ENCODE peak calls at places on chromosomes 11 and 22, in six cellular contexts. M is prostate gland, F is IMR-90, S is adrenal gland, E is transverse colon, L is right lobe of liver. V is an unnamed sample. For H3K4me1, the result is how much of the 10 kb centered on the place peaks cover.

GRCh38 chr22:45090364-45090960 is 73.3 kb upstream of the NUP50 start:
- DNase-seq in L (no peak), M (no peak), S (no peak), F (peak), E (peak), V (no peak)

GRCh38 chr11:134536677-134537076 is 124.6 kb upstream of the B3GAT1 start:
- DNase-seq in F (no peak), M (no peak), S (no peak), E (no peak), L (no peak), V (no peak)

GRCh38 chr22:20654343-20655208 is 119.3 kb upstream of the SERPIND1 start:
- DNase-seq in S (no peak), F (no peak), E (no peak), L (no peak), M (no peak), V (no peak)

GRCh38 chr11:120257346-120257745 is 17.4 kb downstream of the POU2F3 start:
- DNase-seq in M (no peak), S (no peak), E (no peak), F (no peak), L (no peak), V (no peak)

GRCh38 chr11:19306570-19306969 is 65.8 kb upstream of the E2F8 start:
- DNase-seq in L (no peak), F (no peak), M (no peak), E (no peak), S (no peak), V (no peak)

GRCh38 chr22:39530692-39531331 is 1.7 kb downstream of the RPS19BP1 start:
- DNase-seq in E (no peak), S (peak), L (no peak), F (peak), M (no peak), V (no peak)

GRCh38 chr22:49272546-49273125 is 555.0 kb downstream of the BRD1 start:
- DNase-seq in F (no peak), E (no peak), S (no peak), L (no peak), M (no peak), V (no peak)

GRCh38 chr22:46843691-46844297 is 81.3 kb downstream of the TBC1D22A start:
- DNase-seq in M (no peak), F (peak), S (no peak), L (no peak), E (no peak), V (peak)

GRCh38 chr11:94521684-94522083 is 9.4 kb downstream of the C11orf97 start:
- DNase-seq in M (no peak), L (no peak), E (no peak), F (no peak), S (no peak), V (no peak)

GRCh38 chr22:36986242-36986821 is 32.9 kb downstream of the TST start:
- DNase-seq in M (no peak), E (peak), L (no peak), S (no peak), F (no peak), V (peak)

GRCh38 chr11:10155793-10156490 is 138.1 kb downstream of the SBF2 start:
- DNase-seq in M (no peak), L (no peak), S (no peak), E (no peak), F (no peak), V (no peak)

GRCh38 chr11:14852571-14853177 is 39.4 kb downstream of the CYP2R1 start:
- DNase-seq in L (no peak), E (no peak), M (no peak), F (no peak), S (no peak), V (no peak)

GRCh38 chr22:44544523-44545433 is 46.7 kb upstream of the RTL6 start:
- DNase-seq in S (no peak), L (no peak), E (no peak), M (no peak), F (no peak), V (no peak)

GRCh38 chr11:8250981-8251620 is 12.6 kb downstream of the LMO1 start:
- DNase-seq in L (no peak), E (peak), S (no peak), F (no peak), M (no peak), V (peak)

DNA sequence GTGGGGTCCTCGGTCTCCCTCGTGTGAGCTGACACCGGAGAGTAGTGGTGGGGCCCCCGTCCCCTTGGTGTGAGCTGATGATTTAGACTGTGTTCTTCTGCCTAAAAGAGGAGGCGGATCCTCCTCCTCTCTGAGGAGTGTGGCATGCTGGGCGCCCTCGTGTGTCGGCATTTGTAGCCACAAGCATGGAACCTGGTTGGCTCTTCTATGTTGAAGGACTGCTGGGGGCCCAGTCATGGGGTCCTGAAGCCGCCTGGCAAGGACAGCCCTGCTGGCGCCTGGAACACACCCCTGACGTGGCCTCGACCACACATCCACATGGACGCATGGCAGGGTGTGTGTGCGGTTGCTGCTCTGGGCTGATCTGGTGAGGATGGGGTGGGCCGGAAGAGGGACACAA is 50.2 kb downstream of the AP2A2 start:
- DNase-seq in E (no peak), L (no peak), S (no peak), F (peak), M (no peak), V (no peak)
- TF ChIP-seq CTCF in E (no peak), L (peak), S (no peak), F (peak), M (no peak), V (no peak)

GRCh38 chr22:30424471-30425326 is 869 bp upstream of the MTFP1 start:
- DNase-seq in E (peak), F (peak), S (no peak), M (no peak), L (no peak), V (no peak)

GRCh38 chr22:30425616-30426394 is at the start of gene MTFP1:
- DNase-seq in M (peak), E (peak), F (peak), S (peak), L (peak), V (peak)

GRCh38 chr22:30423959-30424380 is 1.6 kb upstream of the MTFP1 start:
- DNase-seq in L (peak), M (peak), E (peak), S (peak), F (peak), V (peak)

GRCh38 chr22:30426395-30427353 is 1.1 kb downstream of the MTFP1 start:
- DNase-seq in M (peak), S (peak), E (peak), L (peak), F (peak), V (peak)

DNA sequence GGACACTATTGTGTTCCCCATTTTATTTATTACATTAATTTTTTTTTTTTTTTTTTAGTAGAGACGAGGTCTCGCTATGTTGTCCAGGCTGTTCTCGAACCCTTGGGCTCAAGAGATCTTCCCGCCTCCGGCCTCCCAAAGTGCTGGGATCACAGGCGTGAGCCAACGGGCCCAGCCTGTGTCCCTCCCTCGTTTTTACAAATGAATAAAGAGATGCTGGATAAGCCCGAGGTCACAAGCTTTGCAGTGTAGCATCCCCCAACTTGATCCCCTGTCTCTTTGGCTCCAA is 297 bp upstream of the MTFP1 start:
- DNase-seq in F (no peak), L (no peak), M (no peak), S (no peak), E (no peak), V (no peak)
- H3K4me1 ChIP-seq in F (under half), L (under half), M (under half), S (under half), E (half or more), V (under half)

GRCh38 chr11:111357150-111358037 is 21.7 kb downstream of the POU2AF1 start:
- DNase-seq in L (no peak), M (no peak), S (no peak), E (no peak), F (no peak), V (no peak)

GRCh38 chr11:111356660-111357048 is 22.4 kb downstream of the POU2AF1 start:
- DNase-seq in E (no peak), S (no peak), L (no peak), M (no peak), F (no peak), V (no peak)

GRCh38 chr11:111359223-111360149 is 19.6 kb downstream of the POU2AF1 start:
- DNase-seq in M (no peak), E (no peak), L (no peak), S (no peak), F (no peak), V (no peak)

GRCh38 chr11:111360150-111361043 is 18.7 kb downstream of the POU2AF1 start:
- DNase-seq in E (peak), L (peak), M (no peak), F (no peak), S (no peak), V (peak)

DNA sequence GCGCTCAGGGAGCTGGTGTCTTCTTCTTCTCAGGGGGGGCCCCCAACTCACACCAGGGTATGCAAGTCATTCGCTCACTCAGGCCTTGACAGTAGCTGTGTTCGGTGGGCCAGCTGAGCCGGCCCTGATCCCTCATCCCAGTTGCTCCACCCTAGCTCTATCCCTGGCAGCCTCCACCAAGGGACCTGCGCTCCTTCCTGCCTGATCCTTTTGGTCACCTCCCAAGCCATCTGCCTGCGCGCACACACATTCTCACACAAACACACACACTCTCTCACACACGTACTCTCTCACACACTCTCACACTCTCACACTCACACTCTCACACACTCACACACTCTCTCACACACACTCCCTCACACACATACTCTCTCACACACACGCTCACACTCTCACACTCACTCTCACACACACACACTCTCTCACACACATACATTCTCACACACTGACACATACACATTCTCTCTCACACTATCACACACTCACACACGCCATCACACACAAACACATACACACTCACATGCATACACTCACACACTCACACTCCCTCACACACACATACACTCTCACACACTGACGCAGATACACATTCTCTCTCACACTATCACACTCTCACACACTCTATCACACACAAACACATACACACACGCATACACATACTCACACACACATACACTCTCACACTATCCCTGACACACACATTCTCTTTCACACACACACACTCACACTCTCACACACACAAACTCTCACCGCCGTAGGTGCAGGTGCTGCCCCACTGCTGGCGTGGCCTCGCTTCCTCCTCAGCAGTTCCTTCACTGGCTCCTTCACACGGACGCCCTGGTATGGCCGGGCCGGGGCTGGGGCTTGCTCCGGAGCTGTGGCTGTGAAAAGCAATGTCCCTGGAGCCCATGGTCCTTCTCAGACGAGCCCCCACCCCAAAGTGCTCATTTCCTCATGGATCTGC is 20.8 kb downstream of the POU2AF1 start:
- DNase-seq in M (no peak), S (no peak), L (no peak), F (no peak), E (no peak), V (no peak)
- TF ChIP-seq POLR2A in M (no peak), S (no peak), L (no peak), F (no peak), E (no peak), V (no peak)

GRCh38 chr11:79087957-79088318 is 352.9 kb downstream of the TENM4 start:
- DNase-seq in M (no peak), E (no peak), S (no peak), F (no peak), L (no peak), V (no peak)
- TF ChIP-seq CTCF in M (no peak), E (no peak), S (no peak), F (peak), L (no peak), V (no peak)

DNA sequence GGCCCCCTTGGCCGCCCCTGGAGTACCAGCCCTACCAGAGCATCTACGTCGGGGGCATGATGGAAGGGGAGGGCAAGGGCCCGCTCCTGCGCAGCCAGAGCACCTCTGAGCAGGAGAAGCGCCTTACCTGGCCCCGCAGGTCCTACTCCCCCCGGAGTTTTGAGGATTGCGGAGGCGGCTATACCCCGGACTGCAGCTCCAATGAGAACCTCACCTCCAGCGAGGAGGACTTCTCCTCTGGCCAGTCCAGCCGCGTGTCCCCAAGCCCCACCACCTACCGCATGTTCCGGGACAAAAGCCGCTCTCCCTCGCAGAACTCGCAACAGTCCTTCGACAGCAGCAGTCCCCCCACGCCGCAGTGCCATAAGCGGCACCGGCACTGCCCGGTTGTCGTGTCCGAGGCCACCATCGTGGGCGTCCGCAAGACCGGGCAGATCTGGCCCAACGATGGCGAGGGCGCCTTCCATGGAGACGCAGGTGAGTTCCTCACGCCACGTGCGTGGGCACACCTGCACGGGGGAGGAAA is 1.5 kb downstream of the BCR start:
- DNase-seq in E (no peak), S (no peak), L (no peak), F (no peak), M (no peak), V (no peak)
- H3K4me1 ChIP-seq in E (half or more), S (under half), L (under half), F (under half), M (under half), V (under half)